ENCODE peak calls at places on chromosome 12, in nine cellular contexts. I is Caco-2, E is lung, X is fibroblast of villous mesenchyme, V is fibroblast of the aortic adventitia, P is GM12865, Z is AG09309, W is choroid plexus epithelial cell, O is heart left ventricle. J is an unnamed sample.
A peak's percentile ranks its signal among the peaks of the same experiment; 100 is the strongest.

GRCh38 chr12:52224154-52224553 is 8.9 kb upstream of the KRT7 start:
- DNase-seq in X (no peak), W (peak; percentile 60), I (no peak), V (peak; percentile 78), P (no peak), Z (no peak), E (no peak), O (no peak), J (peak; percentile 91)

GRCh38 chr12:47881826-47882427 is 22.9 kb downstream of the VDR start:
- DNase-seq in I (no peak), W (peak; percentile 96), E (peak; percentile 45), P (no peak), V (peak; percentile 99), Z (peak; percentile 98), X (peak; percentile 99), O (no peak), J (peak; percentile 96)

GRCh38 chr12:118237053-118237665 is 101.2 kb downstream of the PEBP1 start:
- DNase-seq in P (peak; percentile 70), W (no peak), X (no peak), V (no peak), E (no peak), Z (no peak), O (no peak), I (no peak), J (no peak)

GRCh38 chr12:3102721-3103410 is 25.7 kb downstream of the TSPAN9 start:
- DNase-seq in Z (no peak), O (no peak), W (no peak), P (no peak), V (no peak), E (no peak), I (no peak), X (peak; percentile 87), J (peak; percentile 74)

GRCh38 chr12:5026342-5026938 is 17.2 kb upstream of the KCNA5 start:
- DNase-seq in O (no peak), X (no peak), W (no peak), P (no peak), Z (no peak), V (no peak), E (no peak), I (no peak), J (no peak)

GRCh38 chr12:84624601-84625000 is 288.0 kb downstream of the SLC6A15 start:
- DNase-seq in Z (no peak), O (no peak), E (no peak), P (no peak), X (no peak), I (no peak), V (no peak), W (no peak), J (no peak)

GRCh38 chr12:117333331-117334000 is 28.0 kb downstream of the NOS1 start:
- DNase-seq in V (no peak), O (no peak), E (no peak), W (no peak), I (no peak), Z (no peak), P (no peak), X (no peak), J (no peak)

GRCh38 chr12:112936264-112936663 is 2.0 kb upstream of the OAS3 start:
- DNase-seq in P (no peak), O (no peak), Z (no peak), X (no peak), W (no peak), V (no peak), E (no peak), I (no peak), J (no peak)

GRCh38 chr12:91893476-91893875 is 252.2 kb downstream of the BTG1 start:
- DNase-seq in V (no peak), O (no peak), Z (no peak), W (peak; percentile 13), X (no peak), P (no peak), I (peak; percentile 28), E (no peak), J (no peak)

GRCh38 chr12:5220835-5221234 is 177.2 kb downstream of the KCNA5 start:
- DNase-seq in V (no peak), E (no peak), O (no peak), P (no peak), I (no peak), Z (no peak), X (no peak), W (no peak), J (no peak)

GRCh38 chr12:52670961-52671360 is 9.2 kb downstream of the KRT1 start:
- DNase-seq in P (no peak), I (no peak), O (no peak), X (no peak), Z (no peak), E (no peak), W (no peak), V (no peak), J (no peak)

GRCh38 chr12:1595690-1596347 is 1.4 kb upstream of the FBXL14 start:
- DNase-seq in P (no peak), W (no peak), O (no peak), I (no peak), X (no peak), Z (no peak), V (no peak), E (no peak), J (no peak)

GRCh38 chr12:27081668-27082091 is 698 bp downstream of the C12orf71 start:
- DNase-seq in V (peak; percentile 32), I (peak; percentile 42), O (peak; percentile 44), X (peak; percentile 54), Z (no peak), P (no peak), W (peak; percentile 44), E (no peak), J (peak; percentile 58)

GRCh38 chr12:56261503-56262230 is 3.5 kb upstream of the ANKRD52 start:
- DNase-seq in V (peak; percentile 65), O (no peak), E (no peak), P (no peak), I (peak; percentile 71), Z (peak; percentile 55), X (peak; percentile 74), W (peak; percentile 67), J (peak; percentile 49)

GRCh38 chr12:57522887-57523705 is 472 bp downstream of the MBD6 start:
- DNase-seq in W (peak; percentile 69), E (peak; percentile 76), X (peak; percentile 79), I (no peak), O (peak; percentile 77), V (peak; percentile 58), Z (no peak), P (peak; percentile 53), J (peak; percentile 44)

GRCh38 chr12:114812858-114813761 is 129.1 kb upstream of the TBX3 start:
- DNase-seq in E (no peak), P (no peak), Z (no peak), V (no peak), X (peak; percentile 76), W (peak; percentile 68), I (peak; percentile 21), O (no peak), J (peak; percentile 11)

GRCh38 chr12:91139981-91140659 is 28.8 kb upstream of the LUM start:
- DNase-seq in I (no peak), W (peak; percentile 95), X (peak; percentile 98), O (no peak), E (no peak), P (no peak), Z (peak; percentile 95), V (peak; percentile 97), J (peak; percentile 93)

GRCh38 chr12:89832336-89832735 is 123.7 kb upstream of the ATP2B1 start:
- DNase-seq in Z (no peak), V (no peak), X (no peak), I (no peak), O (no peak), P (no peak), W (no peak), E (no peak), J (no peak)

DNA sequence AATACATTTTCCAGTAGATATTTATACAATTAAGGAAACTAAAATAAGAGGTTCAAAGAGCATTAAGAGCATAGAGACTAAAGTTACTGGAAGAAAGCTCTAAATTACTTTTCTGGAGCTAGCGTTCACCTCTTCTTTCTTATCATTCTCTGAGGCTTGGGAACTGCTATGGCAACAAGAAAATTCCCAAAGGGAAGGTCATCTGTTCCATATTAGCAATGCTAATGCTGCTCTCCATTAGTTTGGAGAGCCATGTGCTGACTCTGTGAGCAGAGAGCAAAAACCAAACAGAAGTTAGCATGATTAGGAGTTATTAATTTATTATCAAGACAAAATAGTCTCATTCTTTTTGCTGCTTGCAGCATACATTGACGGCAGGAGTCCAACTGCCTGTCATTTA is 143.1 kb upstream of the SLC16A7 start:
- DNase-seq in V (peak; percentile 75), E (no peak), O (no peak), P (no peak), I (no peak), Z (no peak), X (peak; percentile 4), W (no peak), J (peak; percentile 20)
- H3K4me3 ChIP-seq in V (no peak overlapping the region), E (no peak overlapping the region), O (no peak overlapping the region), P (no peak overlapping the region), I (no peak overlapping the region), Z (no peak overlapping the region), X (no peak overlapping the region), W (no peak overlapping the region), J (no peak overlapping the region)

GRCh38 chr12:19778111-19778688 is 338.9 kb downstream of the AEBP2 start:
- DNase-seq in P (no peak), W (peak; percentile 53), X (peak; percentile 66), O (no peak), Z (no peak), I (no peak), E (no peak), V (peak; percentile 70), J (peak; percentile 62)

GRCh38 chr12:19778822-19779221 is 339.5 kb downstream of the AEBP2 start:
- DNase-seq in O (peak; percentile 16), I (no peak), X (no peak), V (peak; percentile 34), W (peak; percentile 39), Z (no peak), P (no peak), E (no peak), J (peak; percentile 53)

GRCh38 chr12:19771858-19772257 is 332.6 kb downstream of the AEBP2 start:
- DNase-seq in X (peak; percentile 46), O (no peak), P (no peak), V (peak; percentile 96), W (peak; percentile 80), Z (peak; percentile 76), E (no peak), I (no peak), J (peak; percentile 76)

GRCh38 chr12:19772776-19773175 is 333.5 kb downstream of the AEBP2 start:
- DNase-seq in O (no peak), W (no peak), V (no peak), I (no peak), X (no peak), Z (no peak), E (no peak), P (no peak), J (no peak)

GRCh38 chr12:19775241-19775640 is 335.9 kb downstream of the AEBP2 start:
- DNase-seq in E (no peak), I (no peak), O (no peak), X (peak; percentile 55), V (no peak), P (no peak), W (no peak), Z (no peak), J (no peak)
- H3K4me3 ChIP-seq in E (no peak overlapping the region), I (no peak overlapping the region), O (no peak overlapping the region), X (peak overlapping the region; percentile 67), V (no peak overlapping the region), P (no peak overlapping the region), W (no peak overlapping the region), Z (no peak overlapping the region), J (no peak overlapping the region)

GRCh38 chr12:101607894-101608293 is 13.1 kb downstream of the MYBPC1 start:
- DNase-seq in I (peak; percentile 50), P (no peak), X (no peak), V (no peak), E (no peak), O (no peak), Z (no peak), W (no peak), J (no peak)
- H3K4me3 ChIP-seq in I (no peak overlapping the region), P (no peak overlapping the region), X (no peak overlapping the region), V (no peak overlapping the region), E (no peak overlapping the region), O (no peak overlapping the region), Z (no peak overlapping the region), W (no peak overlapping the region), J (no peak overlapping the region)

GRCh38 chr12:122976648-122976975 is 1.6 kb downstream of the OGFOD2 start:
- DNase-seq in X (no peak), Z (no peak), P (no peak), I (no peak), O (no peak), E (no peak), W (no peak), V (no peak), J (no peak)
- H3K4me3 ChIP-seq in X (no peak overlapping the region), Z (no peak overlapping the region), P (no peak overlapping the region), I (no peak overlapping the region), O (no peak overlapping the region), E (no peak overlapping the region), W (no peak overlapping the region), V (peak overlapping the region; percentile 98), J (no peak overlapping the region)